ENCODE peak calls at places on chromosomes 16 and 17, in eight cellular contexts. Z, N, J, U, G, B, K and V are unnamed samples.

GRCh38 chr17:81193051-81193410 is 27.0 kb upstream of the AATK start:
- DNase-seq in Z (no peak), N (no peak), J (no peak), U (no peak), G (no peak), B (no peak), K (no peak), V (no peak)

GRCh38 chr17:65278050-65278819 is 141.1 kb downstream of the RGS9 start:
- DNase-seq in Z (no peak), N (peak), J (peak), U (peak), G (peak), B (peak), K (peak), V (peak)

GRCh38 chr17:14078027-14078426 is 8.7 kb downstream of the COX10 start:
- DNase-seq in Z (no peak), N (no peak), J (no peak), U (no peak), G (no peak), B (no peak), K (no peak), V (no peak)

GRCh38 chr16:50261160-50261706 is 5.1 kb upstream of the ADCY7 start:
- DNase-seq in Z (no peak), N (no peak), J (no peak), U (no peak), G (no peak), B (peak), K (no peak), V (no peak)

GRCh38 chr17:47989700-47990099 is 18.8 kb downstream of the CDK5RAP3 start:
- DNase-seq in Z (no peak), N (no peak), J (no peak), U (no peak), G (no peak), B (no peak), K (peak), V (no peak)

GRCh38 chr17:1082579-1082978 is 85.7 kb downstream of the TIMM22 start:
- DNase-seq in Z (no peak), N (no peak), J (peak), U (no peak), G (peak), B (no peak), K (no peak), V (peak)

GRCh38 chr17:7281953-7282751 is 634 bp downstream of the SLC2A4 start:
- DNase-seq in Z (no peak), N (no peak), J (peak), U (peak), G (no peak), B (peak), K (no peak), V (no peak)

GRCh38 chr16:3642397-3643094 is 11.9 kb upstream of the DNASE1 start:
- DNase-seq in Z (peak), N (peak), J (peak), U (no peak), G (peak), B (peak), K (no peak), V (no peak)

GRCh38 chr17:57478433-57478832 is 222.1 kb downstream of the MSI2 start:
- DNase-seq in Z (no peak), N (no peak), J (no peak), U (peak), G (no peak), B (no peak), K (no peak), V (no peak)

GRCh38 chr17:4580291-4580690 is 4.0 kb upstream of the SMTNL2 start:
- DNase-seq in Z (no peak), N (no peak), J (no peak), U (no peak), G (no peak), B (no peak), K (no peak), V (no peak)

GRCh38 chr17:47281246-47281645 is 27.6 kb downstream of the ITGB3 start:
- DNase-seq in Z (no peak), N (no peak), J (no peak), U (no peak), G (no peak), B (no peak), K (no peak), V (no peak)

GRCh38 chr17:76868669-76869208 is 535 bp downstream of the MGAT5B start:
- DNase-seq in Z (no peak), N (no peak), J (no peak), U (no peak), G (peak), B (no peak), K (no peak), V (no peak)

GRCh38 chr17:74200112-74200511 is 3.4 kb upstream of the RPL38 start:
- DNase-seq in Z (no peak), N (no peak), J (no peak), U (no peak), G (no peak), B (no peak), K (no peak), V (no peak)

GRCh38 chr17:61415374-61416210 is 15.9 kb downstream of the TBX2 start:
- DNase-seq in Z (peak), N (no peak), J (no peak), U (no peak), G (no peak), B (no peak), K (no peak), V (no peak)

GRCh38 chr17:2949469-2950044 is 113.8 kb downstream of the OR1D5 start:
- DNase-seq in Z (peak), N (peak), J (peak), U (no peak), G (peak), B (no peak), K (no peak), V (peak)

GRCh38 chr17:17701658-17702057 is 20.4 kb downstream of the RAI1 start:
- DNase-seq in Z (no peak), N (no peak), J (no peak), U (no peak), G (no peak), B (no peak), K (no peak), V (no peak)

GRCh38 chr16:53745753-53746258 is 41.9 kb downstream of the FTO start:
- DNase-seq in Z (no peak), N (no peak), J (no peak), U (no peak), G (peak), B (no peak), K (no peak), V (no peak)

GRCh38 chr16:345686-346231 is 6.8 kb downstream of the AXIN1 start:
- DNase-seq in Z (no peak), N (no peak), J (no peak), U (no peak), G (no peak), B (no peak), K (no peak), V (no peak)

GRCh38 chr17:80168371-80168770 is 1.5 kb upstream of the CARD14 start:
- DNase-seq in Z (no peak), N (no peak), J (no peak), U (no peak), G (no peak), B (no peak), K (no peak), V (no peak)

GRCh38 chr17:41667280-41668008 is 21.2 kb upstream of the EIF1 start:
- DNase-seq in Z (no peak), N (no peak), J (no peak), U (no peak), G (no peak), B (no peak), K (no peak), V (no peak)

GRCh38 chr16:50040028-50040427 is 15.0 kb downstream of the CNEP1R1 start:
- DNase-seq in Z (no peak), N (no peak), J (no peak), U (no peak), G (no peak), B (no peak), K (no peak), V (no peak)

GRCh38 chr16:17277981-17278381 is 192.8 kb downstream of the XYLT1 start:
- DNase-seq in Z (peak), N (peak), J (peak), U (peak), G (no peak), B (no peak), K (peak), V (no peak)

GRCh38 chr17:45172541-45173286 is 11.0 kb downstream of the HEXIM2 start:
- DNase-seq in Z (peak), N (peak), J (peak), U (peak), G (peak), B (peak), K (peak), V (peak)

GRCh38 chr17:7587831-7588230 is 2.1 kb downstream of the SOX15 start:
- DNase-seq in Z (no peak), N (no peak), J (no peak), U (no peak), G (peak), B (no peak), K (no peak), V (peak)

GRCh38 chr17:63932721-63933120 is 590 bp upstream of the CD79B start:
- DNase-seq in Z (no peak), N (no peak), J (no peak), U (no peak), G (no peak), B (no peak), K (no peak), V (no peak)

GRCh38 chr17:75842963-75843576 is 1.1 kb downstream of the UNC13D start:
- DNase-seq in Z (no peak), N (no peak), J (no peak), U (no peak), G (no peak), B (no peak), K (peak), V (no peak)
- TF ChIP-seq CTCF in Z (no peak), N (no peak), J (no peak), U (no peak), G (no peak), B (no peak), K (peak), V (no peak)

DNA sequence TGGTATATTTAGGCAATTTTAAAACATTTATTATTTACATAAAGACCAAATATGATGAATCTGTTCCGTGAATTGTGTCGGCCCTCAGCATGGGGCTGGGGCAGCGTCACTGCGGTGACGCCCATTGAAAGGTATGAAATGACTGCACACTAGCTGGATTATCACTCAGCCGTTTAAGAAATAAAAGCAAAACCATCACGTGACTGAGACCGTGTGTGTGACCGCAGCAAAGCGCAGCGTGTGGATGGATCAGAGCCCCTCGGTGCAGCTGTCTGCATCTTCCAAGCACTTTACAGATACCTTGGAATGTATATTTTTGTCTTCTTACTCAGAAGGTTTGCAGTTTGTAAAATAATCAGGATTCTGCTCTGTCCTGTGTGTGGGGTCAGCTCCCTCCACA is 45.3 kb downstream of the WDR45B start:
- DNase-seq in Z (no peak), N (no peak), J (no peak), U (no peak), G (no peak), B (no peak), K (peak), V (no peak)
- H3K4me3 ChIP-seq in Z (no peak), N (no peak), J (no peak), U (no peak), G (no peak), B (no peak), K (no peak), V (no peak)

DNA sequence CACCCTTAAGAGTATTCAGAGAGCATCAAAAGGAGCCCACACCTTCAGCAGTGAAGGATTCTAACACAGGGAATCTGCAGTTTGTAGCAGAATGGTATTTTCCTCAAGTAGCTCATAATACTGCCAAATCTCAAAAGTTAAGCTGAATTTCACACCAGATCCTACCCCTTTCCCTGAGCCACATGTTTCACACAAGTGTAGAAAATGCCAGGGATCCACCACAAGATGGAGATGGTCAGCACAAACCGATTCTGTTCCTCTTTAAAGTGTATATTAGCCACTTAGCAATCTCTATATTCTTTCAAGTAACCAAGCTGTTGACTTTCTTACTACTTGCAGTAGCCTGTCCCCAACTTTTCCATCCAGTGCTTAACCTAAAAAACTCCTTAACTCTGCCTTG is 13.2 kb downstream of the GINS2 start:
- DNase-seq in Z (no peak), N (no peak), J (no peak), U (no peak), G (no peak), B (no peak), K (no peak), V (peak)
- TF ChIP-seq CTCF in Z (peak), N (peak), J (peak), U (peak), G (peak), B (no peak), K (peak), V (peak)

DNA sequence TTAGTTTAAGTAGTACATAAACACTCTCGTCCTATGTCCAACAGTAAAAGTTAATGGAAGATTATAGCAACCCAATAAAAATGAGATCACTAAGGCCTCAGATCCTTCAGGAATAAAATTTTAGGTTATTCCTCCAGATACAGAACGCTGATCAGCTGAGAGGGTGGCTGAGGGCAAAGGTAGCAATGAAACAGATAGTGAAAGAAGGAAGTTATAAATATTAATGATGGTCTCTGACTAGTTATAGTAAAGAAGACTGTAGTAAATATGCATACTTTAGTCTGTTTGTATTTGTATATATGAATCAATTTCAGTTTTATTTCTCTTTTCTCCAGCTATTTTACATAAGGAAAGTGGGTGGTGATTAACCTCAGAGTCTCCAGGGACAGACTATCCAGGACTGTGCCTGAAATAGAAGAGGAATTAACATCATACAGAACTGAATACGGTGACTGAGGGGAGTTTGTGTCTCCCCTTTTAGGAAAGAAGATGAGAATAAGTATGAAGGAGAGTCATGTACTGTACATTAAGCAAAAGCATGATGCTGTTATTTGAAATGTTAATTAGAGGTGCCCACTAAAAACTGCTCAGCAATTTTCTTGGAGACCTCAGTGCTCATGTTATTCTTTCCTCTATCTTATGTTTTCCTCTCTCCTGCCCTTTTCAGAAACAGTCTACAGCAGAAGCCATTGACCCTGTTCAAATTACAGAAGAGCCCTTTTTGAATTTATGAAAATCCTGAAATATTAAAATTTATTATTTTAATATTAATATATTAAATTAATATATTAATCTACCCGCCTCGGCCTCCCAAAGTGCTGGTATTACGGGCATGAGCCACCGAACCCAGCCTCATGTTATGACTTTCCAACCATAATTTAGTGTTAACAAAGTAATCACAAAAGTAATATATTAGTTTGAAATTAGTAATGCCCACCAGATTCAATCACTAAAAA is 36.6 kb upstream of the DHRS7B start:
- DNase-seq in Z (no peak), N (no peak), J (no peak), U (no peak), G (no peak), B (peak), K (no peak), V (no peak)
- H3K4me3 ChIP-seq in Z (no peak), N (no peak), J (no peak), U (no peak), G (no peak), B (no peak), K (no peak), V (no peak)

GRCh38 chr16:8655184-8655717 is 19.2 kb upstream of the ABAT start:
- DNase-seq in Z (no peak), N (peak), J (peak), U (no peak), G (no peak), B (peak), K (peak), V (no peak)
- TF ChIP-seq CTCF in Z (no peak), N (peak), J (peak), U (no peak), G (no peak), B (no peak), K (peak), V (peak)

GRCh38 chr17:10226930-10227695 is 28.7 kb upstream of the GAS7 start:
- DNase-seq in Z (no peak), N (peak), J (no peak), U (peak), G (peak), B (peak), K (peak), V (peak)

GRCh38 chr17:10224592-10225195 is 26.3 kb upstream of the GAS7 start:
- DNase-seq in Z (no peak), N (no peak), J (no peak), U (no peak), G (no peak), B (peak), K (no peak), V (no peak)
- H3K4me3 ChIP-seq in Z (no peak), N (no peak), J (no peak), U (no peak), G (no peak), B (no peak), K (no peak), V (no peak)

GRCh38 chr16:67653131-67654068 is 6.7 kb downstream of the ACD start:
- DNase-seq in Z (no peak), N (no peak), J (no peak), U (no peak), G (no peak), B (no peak), K (no peak), V (peak)
- TF ChIP-seq CTCF in Z (no peak), N (no peak), J (peak), U (peak), G (peak), B (no peak), K (no peak), V (no peak)